ENCODE peak calls at places on chromosomes 3 and 15, in four cellular contexts. One of them, this sample, is unnamed.

GRCh38 chr3:37114251-37115145 is 59.9 kb downstream of the LRRFIP2 start:
- DNase-seq in activated T-helper 1 cell treated with anti-CD3 and anti-CD28 coated beads, Interleukin-2, amount 50 U/mL, for 16 hours: no peak
- DNase-seq in fibroblast of mammary gland: peak; percentile 92
- DNase-seq in fibroblast of lung: peak; percentile 91
- DNase-seq in this sample: no peak

GRCh38 chr3:35832140-35832571 is 192.8 kb downstream of the ARPP21 start:
- DNase-seq in fibroblast of mammary gland: no peak
- DNase-seq in fibroblast of lung: peak; percentile 24
- DNase-seq in activated T-helper 1 cell treated with anti-CD3 and anti-CD28 coated beads, Interleukin-2, amount 50 U/mL, for 16 hours: no peak
- DNase-seq in this sample: no peak

GRCh38 chr15:99105516-99106341 is 849 bp downstream of the SYNM start:
- DNase-seq in activated T-helper 1 cell treated with anti-CD3 and anti-CD28 coated beads, Interleukin-2, amount 50 U/mL, for 16 hours: no peak
- DNase-seq in fibroblast of mammary gland: peak; percentile 61
- DNase-seq in fibroblast of lung: peak; percentile 74
- DNase-seq in this sample: no peak

GRCh38 chr15:99708563-99708962 is 24.7 kb downstream of the LYSMD4 start:
- DNase-seq in fibroblast of lung: peak; percentile 91
- DNase-seq in activated T-helper 1 cell treated with anti-CD3 and anti-CD28 coated beads, Interleukin-2, amount 50 U/mL, for 16 hours: no peak
- DNase-seq in fibroblast of mammary gland: peak; percentile 96
- DNase-seq in this sample: no peak

GRCh38 chr3:186869253-186870235 is 27.0 kb downstream of the ADIPOQ start:
- DNase-seq in activated T-helper 1 cell treated with anti-CD3 and anti-CD28 coated beads, Interleukin-2, amount 50 U/mL, for 16 hours: no peak
- DNase-seq in fibroblast of lung: peak; percentile 71
- DNase-seq in fibroblast of mammary gland: peak; percentile 51
- DNase-seq in this sample: no peak

GRCh38 chr3:129003578-129004112 is 2.5 kb downstream of the EFCC1 start:
- DNase-seq in fibroblast of lung: no peak
- DNase-seq in fibroblast of mammary gland: no peak
- DNase-seq in activated T-helper 1 cell treated with anti-CD3 and anti-CD28 coated beads, Interleukin-2, amount 50 U/mL, for 16 hours: no peak
- DNase-seq in this sample: peak; percentile 54

GRCh38 chr15:47870300-47870955 is 153.1 kb downstream of the SEMA6D start:
- DNase-seq in fibroblast of mammary gland: peak; percentile 46
- DNase-seq in fibroblast of lung: no peak
- DNase-seq in activated T-helper 1 cell treated with anti-CD3 and anti-CD28 coated beads, Interleukin-2, amount 50 U/mL, for 16 hours: no peak
- DNase-seq in this sample: no peak

GRCh38 chr3:57983734-57984518 is 24.3 kb upstream of the FLNB start:
- DNase-seq in fibroblast of mammary gland: peak; percentile 96
- DNase-seq in fibroblast of lung: peak; percentile 88
- DNase-seq in activated T-helper 1 cell treated with anti-CD3 and anti-CD28 coated beads, Interleukin-2, amount 50 U/mL, for 16 hours: no peak
- DNase-seq in this sample: no peak

GRCh38 chr15:74322558-74323180 is 44.8 kb downstream of the CYP11A1 start:
- DNase-seq in activated T-helper 1 cell treated with anti-CD3 and anti-CD28 coated beads, Interleukin-2, amount 50 U/mL, for 16 hours: peak; percentile 11
- DNase-seq in fibroblast of lung: peak; percentile 40
- DNase-seq in fibroblast of mammary gland: peak; percentile 57
- DNase-seq in this sample: peak; percentile 31

GRCh38 chr3:127886276-127886862 is 28.7 kb upstream of the KBTBD12 start:
- DNase-seq in activated T-helper 1 cell treated with anti-CD3 and anti-CD28 coated beads, Interleukin-2, amount 50 U/mL, for 16 hours: no peak
- DNase-seq in fibroblast of mammary gland: no peak
- DNase-seq in fibroblast of lung: no peak
- DNase-seq in this sample: no peak

GRCh38 chr3:30607032-30607833 is 832 bp downstream of the TGFBR2 start:
- DNase-seq in fibroblast of mammary gland: no peak
- DNase-seq in fibroblast of lung: peak; percentile 58
- DNase-seq in activated T-helper 1 cell treated with anti-CD3 and anti-CD28 coated beads, Interleukin-2, amount 50 U/mL, for 16 hours: peak; percentile 51
- DNase-seq in this sample: peak; percentile 39

GRCh38 chr3:80338366-80338765 is 570.6 kb upstream of the ROBO1 start:
- DNase-seq in fibroblast of mammary gland: peak; percentile 35
- DNase-seq in activated T-helper 1 cell treated with anti-CD3 and anti-CD28 coated beads, Interleukin-2, amount 50 U/mL, for 16 hours: no peak
- DNase-seq in fibroblast of lung: peak; percentile 20
- DNase-seq in this sample: no peak

GRCh38 chr3:115806501-115806900 is 183.2 kb downstream of the GAP43 start:
- DNase-seq in fibroblast of lung: peak; percentile 60
- DNase-seq in activated T-helper 1 cell treated with anti-CD3 and anti-CD28 coated beads, Interleukin-2, amount 50 U/mL, for 16 hours: no peak
- DNase-seq in fibroblast of mammary gland: peak; percentile 35
- DNase-seq in this sample: no peak

GRCh38 chr3:58013973-58014649 is 5.9 kb downstream of the FLNB start:
- DNase-seq in fibroblast of lung: peak; percentile 94
- DNase-seq in activated T-helper 1 cell treated with anti-CD3 and anti-CD28 coated beads, Interleukin-2, amount 50 U/mL, for 16 hours: no peak
- DNase-seq in fibroblast of mammary gland: peak; percentile 94
- DNase-seq in this sample: no peak

GRCh38 chr3:149964296-149964695 is 6.4 kb downstream of the PFN2 start:
- DNase-seq in fibroblast of lung: peak; percentile 57
- DNase-seq in fibroblast of mammary gland: no peak
- DNase-seq in activated T-helper 1 cell treated with anti-CD3 and anti-CD28 coated beads, Interleukin-2, amount 50 U/mL, for 16 hours: no peak
- DNase-seq in this sample: no peak

GRCh38 chr15:88636039-88636438 is 2.8 kb upstream of the ISG20 start:
- DNase-seq in fibroblast of mammary gland: no peak
- DNase-seq in activated T-helper 1 cell treated with anti-CD3 and anti-CD28 coated beads, Interleukin-2, amount 50 U/mL, for 16 hours: peak; percentile 56
- DNase-seq in fibroblast of lung: no peak
- DNase-seq in this sample: peak; percentile 79

GRCh38 chr3:37125195-37125594 is 49.2 kb downstream of the LRRFIP2 start:
- DNase-seq in fibroblast of lung: no peak
- DNase-seq in fibroblast of mammary gland: no peak
- DNase-seq in activated T-helper 1 cell treated with anti-CD3 and anti-CD28 coated beads, Interleukin-2, amount 50 U/mL, for 16 hours: no peak
- DNase-seq in this sample: no peak

GRCh38 chr3:66582721-66583141 is 81.9 kb upstream of the LRIG1 start:
- DNase-seq in fibroblast of mammary gland: peak; percentile 37
- DNase-seq in fibroblast of lung: peak; percentile 48
- DNase-seq in activated T-helper 1 cell treated with anti-CD3 and anti-CD28 coated beads, Interleukin-2, amount 50 U/mL, for 16 hours: peak; percentile 9
- DNase-seq in this sample: peak; percentile 40

GRCh38 chr15:73323956-73324355 is 44.8 kb downstream of the HCN4 start:
- DNase-seq in activated T-helper 1 cell treated with anti-CD3 and anti-CD28 coated beads, Interleukin-2, amount 50 U/mL, for 16 hours: no peak
- DNase-seq in fibroblast of mammary gland: no peak
- DNase-seq in fibroblast of lung: no peak
- DNase-seq in this sample: no peak

GRCh38 chr3:8606666-8607065 is 37.9 kb downstream of the SSUH2 start:
- DNase-seq in fibroblast of mammary gland: no peak
- DNase-seq in activated T-helper 1 cell treated with anti-CD3 and anti-CD28 coated beads, Interleukin-2, amount 50 U/mL, for 16 hours: no peak
- DNase-seq in fibroblast of lung: peak; percentile 37
- DNase-seq in this sample: no peak

GRCh38 chr3:16286161-16286560 is 21.1 kb downstream of the OXNAD1 start:
- DNase-seq in fibroblast of mammary gland: no peak
- DNase-seq in activated T-helper 1 cell treated with anti-CD3 and anti-CD28 coated beads, Interleukin-2, amount 50 U/mL, for 16 hours: peak; percentile 41
- DNase-seq in fibroblast of lung: no peak
- DNase-seq in this sample: peak; percentile 47

GRCh38 chr3:8103954-8104353 is 397.7 kb upstream of the LMCD1 start:
- DNase-seq in activated T-helper 1 cell treated with anti-CD3 and anti-CD28 coated beads, Interleukin-2, amount 50 U/mL, for 16 hours: no peak
- DNase-seq in fibroblast of mammary gland: no peak
- DNase-seq in fibroblast of lung: peak; percentile 5
- DNase-seq in this sample: no peak

GRCh38 chr15:65818927-65819562 is 27.0 kb upstream of the DENND4A start:
- DNase-seq in fibroblast of mammary gland: no peak
- DNase-seq in activated T-helper 1 cell treated with anti-CD3 and anti-CD28 coated beads, Interleukin-2, amount 50 U/mL, for 16 hours: no peak
- DNase-seq in fibroblast of lung: no peak
- DNase-seq in this sample: no peak

GRCh38 chr15:85618956-85619491 is 175.7 kb downstream of the KLHL25 start:
- DNase-seq in fibroblast of lung: peak; percentile 98
- DNase-seq in activated T-helper 1 cell treated with anti-CD3 and anti-CD28 coated beads, Interleukin-2, amount 50 U/mL, for 16 hours: no peak
- DNase-seq in fibroblast of mammary gland: peak; percentile 99
- DNase-seq in this sample: peak; percentile 66

This sample was measured in effector memory CD4-positive, alpha-beta T cell.